ENCODE peak calls at places on chromosome 18, in four cellular contexts. K is iPS DF 6.9, J is SK-N-DZ, V is NCI-H510A. B is an unnamed sample.

GRCh38 chr18:24995738-24996137 is 356.2 kb downstream of the ZNF521 start:
- DNase-seq in V (no peak), K (no peak), J (no peak), B (no peak)

GRCh38 chr18:63106727-63107126 is 212.8 kb downstream of the BCL2 start:
- DNase-seq in V (no peak), J (no peak), K (no peak), B (no peak)

GRCh38 chr18:62485684-62486083 is 37.1 kb upstream of the ZCCHC2 start:
- DNase-seq in V (no peak), K (no peak), J (no peak), B (no peak)

GRCh38 chr18:13372405-13372995 is 153.9 kb downstream of the LDLRAD4 start:
- DNase-seq in J (no peak), K (no peak), V (no peak), B (no peak)

GRCh38 chr18:42782929-42783328 is 332.6 kb downstream of the RIT2 start:
- DNase-seq in V (no peak), J (no peak), K (no peak), B (no peak)

GRCh38 chr18:62919109-62919838 is 203.9 kb downstream of the PHLPP1 start:
- DNase-seq in K (no peak), V (no peak), J (peak; percentile 37), B (no peak)

GRCh38 chr18:49127606-49128190 is 176.9 kb upstream of the SMAD7 start:
- DNase-seq in K (no peak), J (no peak), V (no peak), B (no peak)

GRCh38 chr18:25310045-25310444 is 41.9 kb downstream of the ZNF521 start:
- DNase-seq in V (no peak), K (no peak), J (no peak), B (no peak)

GRCh38 chr18:46253498-46253897 is 149.3 kb downstream of the HAUS1 start:
- DNase-seq in J (no peak), V (no peak), K (no peak), B (no peak)

GRCh38 chr18:445090-445489 is 55.4 kb downstream of the COLEC12 start:
- DNase-seq in K (no peak), V (no peak), J (no peak), B (no peak)

GRCh38 chr18:5237083-5237722 is 40.1 kb upstream of the AKAIN1 start:
- DNase-seq in V (peak; percentile 38), J (peak; percentile 74), K (no peak), B (no peak)

GRCh38 chr18:7467708-7468466 is 99.2 kb upstream of the PTPRM start:
- DNase-seq in K (no peak), J (peak; percentile 59), V (peak; percentile 85), B (no peak)

GRCh38 chr18:22167471-22168151 is 1.8 kb upstream of the GATA6 start:
- DNase-seq in J (peak; percentile 24), K (no peak), V (no peak), B (no peak)

GRCh38 chr18:45412577-45412976 is 202.7 kb upstream of the SLC14A2 start:
- DNase-seq in V (no peak), K (no peak), J (no peak), B (no peak)

GRCh38 chr18:32730620-32731021 is 42.2 kb downstream of the KLHL14 start:
- DNase-seq in V (peak; percentile 26), K (no peak), J (no peak), B (no peak)

GRCh38 chr18:70450658-70451253 is 161.9 kb downstream of the SOCS6 start:
- DNase-seq in V (no peak), J (no peak), K (no peak), B (no peak)

GRCh38 chr18:49859725-49860124 is 46.4 kb upstream of the ACAA2 start:
- DNase-seq in K (no peak), J (no peak), V (no peak), B (no peak)

GRCh38 chr18:49476664-49477411 is 10.2 kb downstream of the C18orf32 start:
- DNase-seq in K (no peak), J (no peak), V (no peak), B (no peak)

B was measured in iPS DF 19.7.